ENCODE peak calls at places on chromosomes 12 and 14, in ten cellular contexts. One of them, this sample, is unnamed.

GRCh38 chr14:101227611-101228594 is 324.4 kb upstream of the RTL1 start:
- DNase-seq in MCF 10A: no peak
- DNase-seq in pons: no peak
- DNase-seq in AG09319: no peak
- DNase-seq in IMR-90: no peak
- DNase-seq in pancreas: no peak
- DNase-seq in fibroblast of mammary gland: no peak
- DNase-seq in uterus: no peak
- DNase-seq in left lobe of liver: peak; percentile 32
- DNase-seq in T-helper 2 cell: no peak
- DNase-seq in this sample: peak; percentile 53

GRCh38 chr14:65098586-65098985 is 3.7 kb downstream of the MAX start:
- DNase-seq in fibroblast of mammary gland: peak; percentile 52
- DNase-seq in pancreas: no peak
- DNase-seq in uterus: no peak
- DNase-seq in AG09319: no peak
- DNase-seq in IMR-90: peak; percentile 46
- DNase-seq in pons: peak; percentile 57
- DNase-seq in left lobe of liver: no peak
- DNase-seq in T-helper 2 cell: no peak
- DNase-seq in MCF 10A: peak; percentile 18
- DNase-seq in this sample: no peak

GRCh38 chr14:68979021-68979721 is at the start of gene ACTN1:
- DNase-seq in uterus: peak; percentile 97
- DNase-seq in AG09319: peak; percentile 96
- DNase-seq in MCF 10A: peak; percentile 98
- DNase-seq in IMR-90: peak; percentile 97
- DNase-seq in left lobe of liver: peak; percentile 97
- DNase-seq in pons: peak; percentile 72
- DNase-seq in pancreas: peak; percentile 96
- DNase-seq in T-helper 2 cell: peak; percentile 43
- DNase-seq in fibroblast of mammary gland: peak; percentile 93
- DNase-seq in this sample: peak; percentile 98

GRCh38 chr12:55698241-55698955 is 9.3 kb downstream of the ITGA7 start:
- DNase-seq in uterus: no peak
- DNase-seq in fibroblast of mammary gland: no peak
- DNase-seq in T-helper 2 cell: no peak
- DNase-seq in AG09319: no peak
- DNase-seq in IMR-90: no peak
- DNase-seq in MCF 10A: no peak
- DNase-seq in pons: no peak
- DNase-seq in pancreas: no peak
- DNase-seq in left lobe of liver: no peak
- DNase-seq in this sample: no peak

GRCh38 chr14:51855234-51855633 is 5.2 kb upstream of the GNG2 start:
- DNase-seq in pons: no peak
- DNase-seq in pancreas: no peak
- DNase-seq in AG09319: no peak
- DNase-seq in MCF 10A: no peak
- DNase-seq in uterus: no peak
- DNase-seq in fibroblast of mammary gland: peak; percentile 57
- DNase-seq in left lobe of liver: no peak
- DNase-seq in IMR-90: peak; percentile 83
- DNase-seq in T-helper 2 cell: no peak
- DNase-seq in this sample: no peak

GRCh38 chr12:12661086-12661485 is 34.9 kb downstream of the GPR19 start:
- DNase-seq in uterus: no peak
- DNase-seq in MCF 10A: peak; percentile 81
- DNase-seq in T-helper 2 cell: no peak
- DNase-seq in AG09319: peak; percentile 39
- DNase-seq in pancreas: no peak
- DNase-seq in left lobe of liver: no peak
- DNase-seq in IMR-90: peak; percentile 76
- DNase-seq in fibroblast of mammary gland: peak; percentile 83
- DNase-seq in pons: no peak
- DNase-seq in this sample: no peak

GRCh38 chr12:1592444-1593231 is 1.7 kb downstream of the FBXL14 start:
- DNase-seq in IMR-90: peak; percentile 84
- DNase-seq in pons: peak; percentile 62
- DNase-seq in AG09319: no peak
- DNase-seq in uterus: no peak
- DNase-seq in MCF 10A: peak; percentile 66
- DNase-seq in fibroblast of mammary gland: peak; percentile 88
- DNase-seq in left lobe of liver: no peak
- DNase-seq in T-helper 2 cell: peak; percentile 36
- DNase-seq in pancreas: peak; percentile 77
- DNase-seq in this sample: no peak

GRCh38 chr12:66467932-66468331 is 165.6 kb downstream of the HELB start:
- DNase-seq in left lobe of liver: no peak
- DNase-seq in pons: no peak
- DNase-seq in fibroblast of mammary gland: peak; percentile 10
- DNase-seq in T-helper 2 cell: no peak
- DNase-seq in IMR-90: peak; percentile 17
- DNase-seq in pancreas: no peak
- DNase-seq in AG09319: no peak
- DNase-seq in MCF 10A: no peak
- DNase-seq in uterus: no peak
- DNase-seq in this sample: no peak

GRCh38 chr12:32149489-32149888 is 42.8 kb downstream of the BICD1 start:
- DNase-seq in AG09319: no peak
- DNase-seq in pons: no peak
- DNase-seq in left lobe of liver: no peak
- DNase-seq in T-helper 2 cell: no peak
- DNase-seq in IMR-90: no peak
- DNase-seq in uterus: no peak
- DNase-seq in pancreas: no peak
- DNase-seq in fibroblast of mammary gland: no peak
- DNase-seq in MCF 10A: no peak
- DNase-seq in this sample: no peak

GRCh38 chr14:67031920-67032774 is 157.1 kb upstream of the GARIN2 start:
- DNase-seq in MCF 10A: no peak
- DNase-seq in uterus: no peak
- DNase-seq in left lobe of liver: no peak
- DNase-seq in AG09319: no peak
- DNase-seq in pancreas: no peak
- DNase-seq in IMR-90: no peak
- DNase-seq in T-helper 2 cell: no peak
- DNase-seq in fibroblast of mammary gland: no peak
- DNase-seq in pons: no peak
- DNase-seq in this sample: no peak

GRCh38 chr12:96157427-96157826 is 36.7 kb upstream of the ELK3 start:
- DNase-seq in T-helper 2 cell: no peak
- DNase-seq in MCF 10A: no peak
- DNase-seq in pons: no peak
- DNase-seq in uterus: no peak
- DNase-seq in IMR-90: no peak
- DNase-seq in AG09319: no peak
- DNase-seq in pancreas: no peak
- DNase-seq in left lobe of liver: no peak
- DNase-seq in fibroblast of mammary gland: no peak
- DNase-seq in this sample: no peak

GRCh38 chr12:7113389-7113871 is 4.4 kb upstream of the C1RL start:
- DNase-seq in AG09319: no peak
- DNase-seq in T-helper 2 cell: no peak
- DNase-seq in IMR-90: peak; percentile 44
- DNase-seq in pancreas: no peak
- DNase-seq in MCF 10A: peak; percentile 56
- DNase-seq in uterus: no peak
- DNase-seq in fibroblast of mammary gland: peak; percentile 56
- DNase-seq in pons: no peak
- DNase-seq in left lobe of liver: no peak
- DNase-seq in this sample: no peak

GRCh38 chr12:122060069-122060468 is 18.5 kb upstream of the MLXIP start:
- DNase-seq in pancreas: no peak
- DNase-seq in fibroblast of mammary gland: no peak
- DNase-seq in left lobe of liver: peak; percentile 64
- DNase-seq in T-helper 2 cell: no peak
- DNase-seq in pons: no peak
- DNase-seq in AG09319: no peak
- DNase-seq in IMR-90: no peak
- DNase-seq in MCF 10A: no peak
- DNase-seq in uterus: peak; percentile 54
- DNase-seq in this sample: no peak

GRCh38 chr12:4148418-4149056 is 125.0 kb upstream of the CCND2 start:
- DNase-seq in AG09319: no peak
- DNase-seq in pons: peak; percentile 69
- DNase-seq in T-helper 2 cell: peak; percentile 42
- DNase-seq in left lobe of liver: no peak
- DNase-seq in fibroblast of mammary gland: no peak
- DNase-seq in pancreas: no peak
- DNase-seq in MCF 10A: peak; percentile 28
- DNase-seq in IMR-90: no peak
- DNase-seq in uterus: no peak
- DNase-seq in this sample: peak; percentile 58

GRCh38 chr12:76020281-76020680 is 11.3 kb downstream of the PHLDA1 start:
- DNase-seq in MCF 10A: peak; percentile 94
- DNase-seq in T-helper 2 cell: peak; percentile 37
- DNase-seq in IMR-90: peak; percentile 80
- DNase-seq in left lobe of liver: no peak
- DNase-seq in pancreas: no peak
- DNase-seq in fibroblast of mammary gland: peak; percentile 88
- DNase-seq in pons: no peak
- DNase-seq in uterus: no peak
- DNase-seq in AG09319: no peak
- DNase-seq in this sample: no peak

GRCh38 chr14:65927871-65928270 is 515.3 kb downstream of the FUT8 start:
- DNase-seq in pons: no peak
- DNase-seq in T-helper 2 cell: peak; percentile 24
- DNase-seq in IMR-90: no peak
- DNase-seq in MCF 10A: no peak
- DNase-seq in pancreas: no peak
- DNase-seq in uterus: no peak
- DNase-seq in AG09319: no peak
- DNase-seq in fibroblast of mammary gland: no peak
- DNase-seq in left lobe of liver: no peak
- DNase-seq in this sample: no peak

GRCh38 chr12:104462325-104462724 is 5.6 kb downstream of the CHST11 start:
- DNase-seq in left lobe of liver: no peak
- DNase-seq in fibroblast of mammary gland: no peak
- DNase-seq in uterus: no peak
- DNase-seq in pons: no peak
- DNase-seq in AG09319: no peak
- DNase-seq in MCF 10A: no peak
- DNase-seq in T-helper 2 cell: no peak
- DNase-seq in pancreas: no peak
- DNase-seq in IMR-90: no peak
- DNase-seq in this sample: no peak

GRCh38 chr14:64983439-64984310 is 3.0 kb upstream of the FNTB start:
- DNase-seq in fibroblast of mammary gland: peak; percentile 67
- DNase-seq in pons: peak; percentile 75
- DNase-seq in pancreas: no peak
- DNase-seq in left lobe of liver: no peak
- DNase-seq in MCF 10A: peak; percentile 66
- DNase-seq in T-helper 2 cell: no peak
- DNase-seq in uterus: no peak
- DNase-seq in AG09319: peak; percentile 16
- DNase-seq in IMR-90: peak; percentile 74
- DNase-seq in this sample: no peak

GRCh38 chr14:99672506-99673327 is 11.4 kb upstream of the CYP46A1 start:
- DNase-seq in T-helper 2 cell: no peak
- DNase-seq in pancreas: no peak
- DNase-seq in left lobe of liver: no peak
- DNase-seq in IMR-90: no peak
- DNase-seq in AG09319: no peak
- DNase-seq in uterus: no peak
- DNase-seq in fibroblast of mammary gland: no peak
- DNase-seq in pons: no peak
- DNase-seq in MCF 10A: no peak
- DNase-seq in this sample: no peak

GRCh38 chr12:108629824-108630476 is 3.7 kb downstream of the SELPLG start:
- DNase-seq in MCF 10A: peak; percentile 81
- DNase-seq in left lobe of liver: no peak
- DNase-seq in fibroblast of mammary gland: peak; percentile 88
- DNase-seq in T-helper 2 cell: peak; percentile 29
- DNase-seq in uterus: peak; percentile 77
- DNase-seq in pancreas: no peak
- DNase-seq in AG09319: no peak
- DNase-seq in IMR-90: peak; percentile 87
- DNase-seq in pons: no peak
- DNase-seq in this sample: no peak

GRCh38 chr12:6141048-6141447 is 16.6 kb upstream of the VWF start:
- DNase-seq in uterus: no peak
- DNase-seq in pancreas: no peak
- DNase-seq in AG09319: no peak
- DNase-seq in IMR-90: peak; percentile 70
- DNase-seq in pons: peak; percentile 89
- DNase-seq in left lobe of liver: no peak
- DNase-seq in fibroblast of mammary gland: peak; percentile 15
- DNase-seq in MCF 10A: peak; percentile 46
- DNase-seq in T-helper 2 cell: no peak
- DNase-seq in this sample: no peak

GRCh38 chr12:125079084-125079483 is 13.8 kb downstream of the AACS start:
- DNase-seq in T-helper 2 cell: no peak
- DNase-seq in pancreas: no peak
- DNase-seq in MCF 10A: no peak
- DNase-seq in pons: no peak
- DNase-seq in left lobe of liver: no peak
- DNase-seq in fibroblast of mammary gland: no peak
- DNase-seq in AG09319: no peak
- DNase-seq in IMR-90: no peak
- DNase-seq in uterus: no peak
- DNase-seq in this sample: no peak

GRCh38 chr14:59455411-59455810 is 9.8 kb downstream of the GPR135 start:
- DNase-seq in IMR-90: peak; percentile 72
- DNase-seq in T-helper 2 cell: no peak
- DNase-seq in left lobe of liver: no peak
- DNase-seq in uterus: no peak
- DNase-seq in MCF 10A: no peak
- DNase-seq in pons: no peak
- DNase-seq in AG09319: no peak
- DNase-seq in pancreas: no peak
- DNase-seq in fibroblast of mammary gland: peak; percentile 98
- DNase-seq in this sample: no peak

GRCh38 chr12:108888031-108888430 is 8.1 kb downstream of the DAO start:
- DNase-seq in pancreas: peak; percentile 51
- DNase-seq in fibroblast of mammary gland: no peak
- DNase-seq in IMR-90: no peak
- DNase-seq in MCF 10A: no peak
- DNase-seq in pons: no peak
- DNase-seq in T-helper 2 cell: no peak
- DNase-seq in uterus: no peak
- DNase-seq in left lobe of liver: peak; percentile 94
- DNase-seq in AG09319: no peak
- DNase-seq in this sample: no peak

GRCh38 chr14:57502581-57503254 is 9.1 kb upstream of the CCDC198 start:
- DNase-seq in pons: no peak
- DNase-seq in uterus: no peak
- DNase-seq in fibroblast of mammary gland: peak; percentile 73
- DNase-seq in IMR-90: no peak
- DNase-seq in pancreas: no peak
- DNase-seq in left lobe of liver: no peak
- DNase-seq in AG09319: no peak
- DNase-seq in T-helper 2 cell: no peak
- DNase-seq in MCF 10A: peak; percentile 42
- DNase-seq in this sample: no peak

GRCh38 chr12:94290353-94290752 is 142.0 kb downstream of the PLXNC1 start:
- DNase-seq in pancreas: no peak
- DNase-seq in T-helper 2 cell: no peak
- DNase-seq in pons: no peak
- DNase-seq in left lobe of liver: no peak
- DNase-seq in MCF 10A: no peak
- DNase-seq in fibroblast of mammary gland: no peak
- DNase-seq in IMR-90: no peak
- DNase-seq in AG09319: no peak
- DNase-seq in uterus: no peak
- DNase-seq in this sample: no peak

GRCh38 chr14:34354556-34354955 is 107.5 kb downstream of the SPTSSA start:
- DNase-seq in AG09319: no peak
- DNase-seq in left lobe of liver: no peak
- DNase-seq in uterus: no peak
- DNase-seq in pons: no peak
- DNase-seq in MCF 10A: no peak
- DNase-seq in pancreas: no peak
- DNase-seq in IMR-90: no peak
- DNase-seq in T-helper 2 cell: no peak
- DNase-seq in fibroblast of mammary gland: peak; percentile 73
- DNase-seq in this sample: no peak

GRCh38 chr12:44285321-44285720 is 449.4 kb downstream of the TMEM117 start:
- DNase-seq in MCF 10A: no peak
- DNase-seq in left lobe of liver: no peak
- DNase-seq in uterus: no peak
- DNase-seq in AG09319: no peak
- DNase-seq in T-helper 2 cell: no peak
- DNase-seq in IMR-90: no peak
- DNase-seq in pons: peak; percentile 26
- DNase-seq in fibroblast of mammary gland: no peak
- DNase-seq in pancreas: no peak
- DNase-seq in this sample: no peak

This sample was measured in coronary artery.